ENCODE peak calls at places on chromosomes 12 and 14, in eight cellular contexts. P is mesothelial cell of epicardium; I is ACHN; B is hippocampal formation; Q is occipital lobe; N is stimulated activated CD4-positive, alpha-beta T cell treated with anti-CD3 and anti-CD28 coated beads, Interleukin-4, amount 100 ng/mL, for 4 hours; Z is activated gamma-delta T cell treated with Interleukin-2 at 50 U/mL for 16 hours; X is NCI-H2081. M is an unnamed sample.

GRCh38 chr14:46036099-46036498 is 615.5 kb downstream of the RPL10L start:
- DNase-seq in I (no peak), B (no peak), X (no peak), Z (no peak), Q (no peak), N (no peak), P (no peak), M (no peak)

GRCh38 chr14:105087308-105087962 is 22.2 kb upstream of the GPR132 start:
- DNase-seq in Z (no peak), P (no peak), I (peak; percentile 65), N (no peak), B (no peak), X (peak; percentile 23), Q (no peak), M (no peak)

GRCh38 chr14:71960620-71961353 is 28.6 kb downstream of the RGS6 start:
- DNase-seq in N (no peak), P (no peak), Z (no peak), B (no peak), I (no peak), X (no peak), Q (no peak), M (no peak)

GRCh38 chr14:99286761-99287160 is 14.8 kb upstream of the BCL11B start:
- DNase-seq in N (no peak), I (no peak), B (no peak), X (no peak), Q (no peak), P (no peak), Z (no peak), M (no peak)

GRCh38 chr12:99454539-99455172 is 192.9 kb upstream of the GARIN6 start:
- DNase-seq in Z (no peak), P (no peak), Q (no peak), I (peak; percentile 60), B (no peak), N (no peak), X (no peak), M (no peak)

GRCh38 chr14:52080171-52080800 is 11.4 kb upstream of the NID2 start:
- DNase-seq in Z (no peak), N (no peak), Q (no peak), B (no peak), P (no peak), I (peak; percentile 73), X (no peak), M (no peak)

GRCh38 chr14:58817846-58818245 is 180.1 kb downstream of the DACT1 start:
- DNase-seq in N (no peak), B (no peak), I (no peak), X (no peak), Z (no peak), Q (no peak), P (no peak), M (no peak)

GRCh38 chr14:104447750-104448149 is 131.8 kb upstream of the C14orf180 start:
- DNase-seq in P (no peak), I (no peak), Z (no peak), N (no peak), B (no peak), X (no peak), Q (no peak), M (no peak)

GRCh38 chr12:79378496-79378895 is 312.3 kb downstream of the PAWR start:
- DNase-seq in I (no peak), Q (no peak), X (no peak), B (peak; percentile 30), N (no peak), Z (no peak), P (no peak), M (no peak)

GRCh38 chr14:98182385-98183055 is 1089.5 kb downstream of the BCL11B start:
- DNase-seq in X (no peak), Z (no peak), I (no peak), N (peak; percentile 78), B (no peak), Q (no peak), P (no peak), M (no peak)

GRCh38 chr12:121793501-121793835 is at the start of gene RHOF:
- DNase-seq in X (no peak), B (no peak), P (no peak), Q (no peak), I (peak; percentile 85), Z (peak; percentile 63), N (no peak), M (no peak)

GRCh38 chr14:36553650-36554260 is 28.7 kb downstream of the NKX2-8 start:
- DNase-seq in I (peak; percentile 54), P (no peak), Q (no peak), Z (no peak), N (no peak), B (peak; percentile 56), X (peak; percentile 18), M (peak; percentile 42)

GRCh38 chr12:77161944-77162343 is 96.6 kb upstream of the E2F7 start:
- DNase-seq in Z (no peak), P (no peak), N (no peak), I (no peak), X (no peak), B (no peak), Q (no peak), M (no peak)

GRCh38 chr14:92886337-92886736 is 36.6 kb upstream of the CHGA start:
- DNase-seq in Q (no peak), P (no peak), Z (no peak), B (no peak), X (peak; percentile 58), N (no peak), I (no peak), M (peak; percentile 47)

GRCh38 chr12:52832451-52832850 is 1.7 kb downstream of the KRT79 start:
- DNase-seq in Q (no peak), B (no peak), I (no peak), Z (no peak), X (no peak), P (no peak), N (no peak), M (no peak)

GRCh38 chr12:98401427-98401826 is 114.0 kb upstream of the TMPO start:
- DNase-seq in Q (no peak), N (no peak), B (no peak), Z (no peak), X (no peak), P (no peak), I (peak; percentile 96), M (peak; percentile 20)

GRCh38 chr12:58356794-58357193 is 415.4 kb downstream of the ATP23 start:
- DNase-seq in P (no peak), I (no peak), Z (no peak), X (no peak), N (no peak), B (no peak), Q (no peak), M (no peak)

M was measured in NCI-H187.